ENCODE peak calls at places on chromosomes 16 and 17, in nine cellular contexts. One of them, this sample, is unnamed.

GRCh38 chr16:25721439-25721838 is 29.7 kb downstream of the HS3ST4 start:
- DNase-seq in NCI-H1694 treated with DMSO at 0.1 percent for 48 hours: no peak
- DNase-seq in A549: no peak
- DNase-seq in endothelial cell of umbilical vein: no peak
- DNase-seq in amniotic stem cell: no peak
- DNase-seq in NCI-H510A treated with DMSO at 0.1 percent for 48 hours: peak
- DNase-seq in CD8-positive, alpha-beta memory T cell: no peak
- DNase-seq in activated effector memory CD4-positive, alpha-beta T cell treated with anti-CD3 and anti-CD28 coated beads, Interleukin-2, amount 50 U/mL, for 16 hours: no peak
- DNase-seq in stimulated activated CD8-positive, alpha-beta memory T cell treated with anti-CD3 and anti-CD28 coated beads, Interleukin-4, amount 100 ng/mL, for 24 hours: no peak
- DNase-seq in this sample: no peak

GRCh38 chr17:72567774-72568173 is 447.0 kb downstream of the SOX9 start:
- DNase-seq in NCI-H510A treated with DMSO at 0.1 percent for 48 hours: no peak
- DNase-seq in amniotic stem cell: no peak
- DNase-seq in stimulated activated CD8-positive, alpha-beta memory T cell treated with anti-CD3 and anti-CD28 coated beads, Interleukin-4, amount 100 ng/mL, for 24 hours: no peak
- DNase-seq in CD8-positive, alpha-beta memory T cell: no peak
- DNase-seq in NCI-H1694 treated with DMSO at 0.1 percent for 48 hours: no peak
- DNase-seq in A549: no peak
- DNase-seq in activated effector memory CD4-positive, alpha-beta T cell treated with anti-CD3 and anti-CD28 coated beads, Interleukin-2, amount 50 U/mL, for 16 hours: no peak
- DNase-seq in endothelial cell of umbilical vein: no peak
- DNase-seq in this sample: no peak

GRCh38 chr17:80285237-80285920 is 24.7 kb downstream of the RNF213 start:
- DNase-seq in A549: no peak
- DNase-seq in stimulated activated CD8-positive, alpha-beta memory T cell treated with anti-CD3 and anti-CD28 coated beads, Interleukin-4, amount 100 ng/mL, for 24 hours: no peak
- DNase-seq in NCI-H1694 treated with DMSO at 0.1 percent for 48 hours: no peak
- DNase-seq in CD8-positive, alpha-beta memory T cell: no peak
- DNase-seq in amniotic stem cell: no peak
- DNase-seq in NCI-H510A treated with DMSO at 0.1 percent for 48 hours: no peak
- DNase-seq in activated effector memory CD4-positive, alpha-beta T cell treated with anti-CD3 and anti-CD28 coated beads, Interleukin-2, amount 50 U/mL, for 16 hours: no peak
- DNase-seq in endothelial cell of umbilical vein: no peak
- DNase-seq in this sample: no peak

GRCh38 chr17:55770220-55770870 is 19.5 kb downstream of the PCTP start:
- DNase-seq in stimulated activated CD8-positive, alpha-beta memory T cell treated with anti-CD3 and anti-CD28 coated beads, Interleukin-4, amount 100 ng/mL, for 24 hours: no peak
- DNase-seq in amniotic stem cell: peak
- DNase-seq in activated effector memory CD4-positive, alpha-beta T cell treated with anti-CD3 and anti-CD28 coated beads, Interleukin-2, amount 50 U/mL, for 16 hours: no peak
- DNase-seq in CD8-positive, alpha-beta memory T cell: no peak
- DNase-seq in endothelial cell of umbilical vein: peak
- DNase-seq in A549: peak
- DNase-seq in NCI-H510A treated with DMSO at 0.1 percent for 48 hours: peak
- DNase-seq in NCI-H1694 treated with DMSO at 0.1 percent for 48 hours: peak
- DNase-seq in this sample: peak

GRCh38 chr16:53952215-53953208 is 248.6 kb downstream of the FTO start:
- DNase-seq in stimulated activated CD8-positive, alpha-beta memory T cell treated with anti-CD3 and anti-CD28 coated beads, Interleukin-4, amount 100 ng/mL, for 24 hours: no peak
- DNase-seq in amniotic stem cell: no peak
- DNase-seq in A549: no peak
- DNase-seq in CD8-positive, alpha-beta memory T cell: no peak
- DNase-seq in endothelial cell of umbilical vein: peak
- DNase-seq in NCI-H1694 treated with DMSO at 0.1 percent for 48 hours: no peak
- DNase-seq in activated effector memory CD4-positive, alpha-beta T cell treated with anti-CD3 and anti-CD28 coated beads, Interleukin-2, amount 50 U/mL, for 16 hours: no peak
- DNase-seq in NCI-H510A treated with DMSO at 0.1 percent for 48 hours: no peak
- DNase-seq in this sample: peak

GRCh38 chr16:48596326-48596725 is 13.7 kb downstream of the N4BP1 start:
- DNase-seq in stimulated activated CD8-positive, alpha-beta memory T cell treated with anti-CD3 and anti-CD28 coated beads, Interleukin-4, amount 100 ng/mL, for 24 hours: peak
- DNase-seq in NCI-H510A treated with DMSO at 0.1 percent for 48 hours: no peak
- DNase-seq in NCI-H1694 treated with DMSO at 0.1 percent for 48 hours: no peak
- DNase-seq in CD8-positive, alpha-beta memory T cell: no peak
- DNase-seq in amniotic stem cell: no peak
- DNase-seq in endothelial cell of umbilical vein: no peak
- DNase-seq in A549: no peak
- DNase-seq in activated effector memory CD4-positive, alpha-beta T cell treated with anti-CD3 and anti-CD28 coated beads, Interleukin-2, amount 50 U/mL, for 16 hours: peak
- DNase-seq in this sample: no peak

GRCh38 chr16:8966781-8967436 is 3.2 kb upstream of the USP7 start:
- DNase-seq in stimulated activated CD8-positive, alpha-beta memory T cell treated with anti-CD3 and anti-CD28 coated beads, Interleukin-4, amount 100 ng/mL, for 24 hours: no peak
- DNase-seq in NCI-H1694 treated with DMSO at 0.1 percent for 48 hours: no peak
- DNase-seq in activated effector memory CD4-positive, alpha-beta T cell treated with anti-CD3 and anti-CD28 coated beads, Interleukin-2, amount 50 U/mL, for 16 hours: no peak
- DNase-seq in endothelial cell of umbilical vein: no peak
- DNase-seq in A549: peak
- DNase-seq in NCI-H510A treated with DMSO at 0.1 percent for 48 hours: no peak
- DNase-seq in amniotic stem cell: no peak
- DNase-seq in CD8-positive, alpha-beta memory T cell: no peak
- DNase-seq in this sample: no peak

GRCh38 chr17:15882777-15883176 is 62.2 kb upstream of the ADORA2B start:
- DNase-seq in stimulated activated CD8-positive, alpha-beta memory T cell treated with anti-CD3 and anti-CD28 coated beads, Interleukin-4, amount 100 ng/mL, for 24 hours: no peak
- DNase-seq in amniotic stem cell: no peak
- DNase-seq in activated effector memory CD4-positive, alpha-beta T cell treated with anti-CD3 and anti-CD28 coated beads, Interleukin-2, amount 50 U/mL, for 16 hours: no peak
- DNase-seq in NCI-H510A treated with DMSO at 0.1 percent for 48 hours: no peak
- DNase-seq in NCI-H1694 treated with DMSO at 0.1 percent for 48 hours: no peak
- DNase-seq in endothelial cell of umbilical vein: no peak
- DNase-seq in CD8-positive, alpha-beta memory T cell: no peak
- DNase-seq in A549: no peak
- DNase-seq in this sample: no peak

GRCh38 chr16:87406495-87407088 is 14.5 kb downstream of the MAP1LC3B start:
- DNase-seq in NCI-H510A treated with DMSO at 0.1 percent for 48 hours: no peak
- DNase-seq in endothelial cell of umbilical vein: no peak
- DNase-seq in stimulated activated CD8-positive, alpha-beta memory T cell treated with anti-CD3 and anti-CD28 coated beads, Interleukin-4, amount 100 ng/mL, for 24 hours: no peak
- DNase-seq in A549: no peak
- DNase-seq in activated effector memory CD4-positive, alpha-beta T cell treated with anti-CD3 and anti-CD28 coated beads, Interleukin-2, amount 50 U/mL, for 16 hours: no peak
- DNase-seq in amniotic stem cell: no peak
- DNase-seq in NCI-H1694 treated with DMSO at 0.1 percent for 48 hours: no peak
- DNase-seq in CD8-positive, alpha-beta memory T cell: no peak
- DNase-seq in this sample: no peak

GRCh38 chr16:16140537-16140936 is 82.8 kb downstream of the ABCC6 start:
- DNase-seq in CD8-positive, alpha-beta memory T cell: no peak
- DNase-seq in A549: no peak
- DNase-seq in activated effector memory CD4-positive, alpha-beta T cell treated with anti-CD3 and anti-CD28 coated beads, Interleukin-2, amount 50 U/mL, for 16 hours: no peak
- DNase-seq in NCI-H510A treated with DMSO at 0.1 percent for 48 hours: no peak
- DNase-seq in amniotic stem cell: no peak
- DNase-seq in endothelial cell of umbilical vein: no peak
- DNase-seq in stimulated activated CD8-positive, alpha-beta memory T cell treated with anti-CD3 and anti-CD28 coated beads, Interleukin-4, amount 100 ng/mL, for 24 hours: no peak
- DNase-seq in NCI-H1694 treated with DMSO at 0.1 percent for 48 hours: no peak
- DNase-seq in this sample: no peak

GRCh38 chr17:79002796-79003593 is 6.6 kb downstream of the CANT1 start:
- DNase-seq in endothelial cell of umbilical vein: no peak
- DNase-seq in stimulated activated CD8-positive, alpha-beta memory T cell treated with anti-CD3 and anti-CD28 coated beads, Interleukin-4, amount 100 ng/mL, for 24 hours: no peak
- DNase-seq in CD8-positive, alpha-beta memory T cell: no peak
- DNase-seq in activated effector memory CD4-positive, alpha-beta T cell treated with anti-CD3 and anti-CD28 coated beads, Interleukin-2, amount 50 U/mL, for 16 hours: no peak
- DNase-seq in A549: no peak
- DNase-seq in amniotic stem cell: no peak
- DNase-seq in NCI-H510A treated with DMSO at 0.1 percent for 48 hours: no peak
- DNase-seq in NCI-H1694 treated with DMSO at 0.1 percent for 48 hours: no peak
- DNase-seq in this sample: no peak

GRCh38 chr16:66085651-66086050 is 280.8 kb upstream of the CDH5 start:
- DNase-seq in stimulated activated CD8-positive, alpha-beta memory T cell treated with anti-CD3 and anti-CD28 coated beads, Interleukin-4, amount 100 ng/mL, for 24 hours: no peak
- DNase-seq in amniotic stem cell: no peak
- DNase-seq in activated effector memory CD4-positive, alpha-beta T cell treated with anti-CD3 and anti-CD28 coated beads, Interleukin-2, amount 50 U/mL, for 16 hours: no peak
- DNase-seq in CD8-positive, alpha-beta memory T cell: no peak
- DNase-seq in endothelial cell of umbilical vein: no peak
- DNase-seq in A549: no peak
- DNase-seq in NCI-H1694 treated with DMSO at 0.1 percent for 48 hours: no peak
- DNase-seq in NCI-H510A treated with DMSO at 0.1 percent for 48 hours: no peak
- DNase-seq in this sample: no peak

GRCh38 chr17:71392715-71393567 is 727.9 kb upstream of the SOX9 start:
- DNase-seq in NCI-H510A treated with DMSO at 0.1 percent for 48 hours: no peak
- DNase-seq in amniotic stem cell: peak
- DNase-seq in CD8-positive, alpha-beta memory T cell: no peak
- DNase-seq in stimulated activated CD8-positive, alpha-beta memory T cell treated with anti-CD3 and anti-CD28 coated beads, Interleukin-4, amount 100 ng/mL, for 24 hours: no peak
- DNase-seq in activated effector memory CD4-positive, alpha-beta T cell treated with anti-CD3 and anti-CD28 coated beads, Interleukin-2, amount 50 U/mL, for 16 hours: no peak
- DNase-seq in NCI-H1694 treated with DMSO at 0.1 percent for 48 hours: no peak
- DNase-seq in A549: no peak
- DNase-seq in endothelial cell of umbilical vein: no peak
- DNase-seq in this sample: peak

GRCh38 chr17:63293310-63293709 is 152.8 kb downstream of the CYB561 start:
- DNase-seq in CD8-positive, alpha-beta memory T cell: no peak
- DNase-seq in NCI-H510A treated with DMSO at 0.1 percent for 48 hours: no peak
- DNase-seq in A549: no peak
- DNase-seq in endothelial cell of umbilical vein: peak
- DNase-seq in activated effector memory CD4-positive, alpha-beta T cell treated with anti-CD3 and anti-CD28 coated beads, Interleukin-2, amount 50 U/mL, for 16 hours: no peak
- DNase-seq in NCI-H1694 treated with DMSO at 0.1 percent for 48 hours: no peak
- DNase-seq in amniotic stem cell: peak
- DNase-seq in stimulated activated CD8-positive, alpha-beta memory T cell treated with anti-CD3 and anti-CD28 coated beads, Interleukin-4, amount 100 ng/mL, for 24 hours: no peak
- DNase-seq in this sample: peak

GRCh38 chr16:58847902-58848661 is 114.0 kb upstream of the GOT2 start:
- DNase-seq in CD8-positive, alpha-beta memory T cell: no peak
- DNase-seq in amniotic stem cell: no peak
- DNase-seq in A549: peak
- DNase-seq in endothelial cell of umbilical vein: no peak
- DNase-seq in activated effector memory CD4-positive, alpha-beta T cell treated with anti-CD3 and anti-CD28 coated beads, Interleukin-2, amount 50 U/mL, for 16 hours: no peak
- DNase-seq in stimulated activated CD8-positive, alpha-beta memory T cell treated with anti-CD3 and anti-CD28 coated beads, Interleukin-4, amount 100 ng/mL, for 24 hours: no peak
- DNase-seq in NCI-H510A treated with DMSO at 0.1 percent for 48 hours: no peak
- DNase-seq in NCI-H1694 treated with DMSO at 0.1 percent for 48 hours: no peak
- DNase-seq in this sample: no peak

GRCh38 chr17:8153550-8153956 is 1.3 kb upstream of the PER1 start:
- DNase-seq in activated effector memory CD4-positive, alpha-beta T cell treated with anti-CD3 and anti-CD28 coated beads, Interleukin-2, amount 50 U/mL, for 16 hours: peak
- DNase-seq in stimulated activated CD8-positive, alpha-beta memory T cell treated with anti-CD3 and anti-CD28 coated beads, Interleukin-4, amount 100 ng/mL, for 24 hours: no peak
- DNase-seq in A549: peak
- DNase-seq in NCI-H510A treated with DMSO at 0.1 percent for 48 hours: no peak
- DNase-seq in endothelial cell of umbilical vein: peak
- DNase-seq in amniotic stem cell: peak
- DNase-seq in CD8-positive, alpha-beta memory T cell: peak
- DNase-seq in NCI-H1694 treated with DMSO at 0.1 percent for 48 hours: peak
- DNase-seq in this sample: peak

GRCh38 chr17:199195-199604 is 17.8 kb upstream of the DOC2B start:
- DNase-seq in CD8-positive, alpha-beta memory T cell: no peak
- DNase-seq in NCI-H1694 treated with DMSO at 0.1 percent for 48 hours: no peak
- DNase-seq in activated effector memory CD4-positive, alpha-beta T cell treated with anti-CD3 and anti-CD28 coated beads, Interleukin-2, amount 50 U/mL, for 16 hours: no peak
- DNase-seq in amniotic stem cell: no peak
- DNase-seq in stimulated activated CD8-positive, alpha-beta memory T cell treated with anti-CD3 and anti-CD28 coated beads, Interleukin-4, amount 100 ng/mL, for 24 hours: no peak
- DNase-seq in endothelial cell of umbilical vein: peak
- DNase-seq in NCI-H510A treated with DMSO at 0.1 percent for 48 hours: no peak
- DNase-seq in A549: no peak
- DNase-seq in this sample: no peak

GRCh38 chr17:57773557-57773956 is 28.5 kb upstream of the CCDC182 start:
- DNase-seq in activated effector memory CD4-positive, alpha-beta T cell treated with anti-CD3 and anti-CD28 coated beads, Interleukin-2, amount 50 U/mL, for 16 hours: no peak
- DNase-seq in A549: no peak
- DNase-seq in NCI-H1694 treated with DMSO at 0.1 percent for 48 hours: no peak
- DNase-seq in stimulated activated CD8-positive, alpha-beta memory T cell treated with anti-CD3 and anti-CD28 coated beads, Interleukin-4, amount 100 ng/mL, for 24 hours: no peak
- DNase-seq in CD8-positive, alpha-beta memory T cell: no peak
- DNase-seq in NCI-H510A treated with DMSO at 0.1 percent for 48 hours: no peak
- DNase-seq in endothelial cell of umbilical vein: peak
- DNase-seq in amniotic stem cell: no peak
- DNase-seq in this sample: no peak

GRCh38 chr17:41717408-41718286 is 5.5 kb downstream of the GAST start:
- DNase-seq in A549: peak
- DNase-seq in NCI-H1694 treated with DMSO at 0.1 percent for 48 hours: no peak
- DNase-seq in activated effector memory CD4-positive, alpha-beta T cell treated with anti-CD3 and anti-CD28 coated beads, Interleukin-2, amount 50 U/mL, for 16 hours: no peak
- DNase-seq in CD8-positive, alpha-beta memory T cell: no peak
- DNase-seq in stimulated activated CD8-positive, alpha-beta memory T cell treated with anti-CD3 and anti-CD28 coated beads, Interleukin-4, amount 100 ng/mL, for 24 hours: no peak
- DNase-seq in NCI-H510A treated with DMSO at 0.1 percent for 48 hours: peak
- DNase-seq in amniotic stem cell: no peak
- DNase-seq in endothelial cell of umbilical vein: peak
- DNase-seq in this sample: no peak

GRCh38 chr17:76419576-76420245 is 33.2 kb downstream of the UBE2O start:
- DNase-seq in stimulated activated CD8-positive, alpha-beta memory T cell treated with anti-CD3 and anti-CD28 coated beads, Interleukin-4, amount 100 ng/mL, for 24 hours: no peak
- DNase-seq in endothelial cell of umbilical vein: no peak
- DNase-seq in activated effector memory CD4-positive, alpha-beta T cell treated with anti-CD3 and anti-CD28 coated beads, Interleukin-2, amount 50 U/mL, for 16 hours: no peak
- DNase-seq in amniotic stem cell: no peak
- DNase-seq in NCI-H1694 treated with DMSO at 0.1 percent for 48 hours: peak
- DNase-seq in CD8-positive, alpha-beta memory T cell: no peak
- DNase-seq in NCI-H510A treated with DMSO at 0.1 percent for 48 hours: no peak
- DNase-seq in A549: no peak
- DNase-seq in this sample: no peak

This sample was measured in astrocyte of the cerebellum.